ENCODE peak calls at places on chromosomes 2 and 18, in ten cellular contexts. K is body of pancreas, J is spleen, I is stomach, T is vagina, L is uterus, X is adrenal gland, W is heart left ventricle, O is IMR-90, B is esophagus squamous epithelium. Q is an unnamed sample.

GRCh38 chr18:79799619-79800352 is 2.0 kb downstream of the KCNG2 start:
- DNase-seq in K (no peak), J (peak; percentile 78), I (no peak), T (no peak), L (no peak), X (no peak), W (no peak), O (no peak), B (no peak), Q (no peak)

GRCh38 chr2:147628971-147629421 is 215.8 kb upstream of the ACVR2A start:
- DNase-seq in K (no peak), J (no peak), I (no peak), T (no peak), L (no peak), X (no peak), W (no peak), O (no peak), B (no peak), Q (no peak)

GRCh38 chr2:56583796-56584313 is 400.1 kb downstream of the CCDC85A start:
- DNase-seq in K (no peak), J (no peak), I (no peak), T (no peak), L (no peak), X (no peak), W (no peak), O (no peak), B (no peak), Q (no peak)

GRCh38 chr18:8478166-8478967 is 130.9 kb upstream of the RAB12 start:
- DNase-seq in K (peak; percentile 63), J (peak; percentile 88), I (peak; percentile 63), T (no peak), L (peak; percentile 22), X (peak; percentile 74), W (peak; percentile 30), O (peak; percentile 34), B (no peak), Q (peak; percentile 62)

GRCh38 chr2:104249666-104250065 is 604.2 kb upstream of the POU3F3 start:
- DNase-seq in K (no peak), J (no peak), I (no peak), T (no peak), L (no peak), X (no peak), W (no peak), O (no peak), B (no peak), Q (no peak)

GRCh38 chr2:45170191-45170975 is 161.1 kb upstream of the SIX2 start:
- DNase-seq in K (no peak), J (no peak), I (no peak), T (no peak), L (no peak), X (no peak), W (no peak), O (no peak), B (no peak), Q (no peak)

GRCh38 chr2:97707428-97708380 is 5.7 kb upstream of the ZAP70 start:
- DNase-seq in K (no peak), J (no peak), I (peak; percentile 31), T (no peak), L (no peak), X (peak; percentile 25), W (no peak), O (no peak), B (no peak), Q (peak; percentile 34)

GRCh38 chr2:187294043-187294442 is 154.0 kb downstream of the CALCRL start:
- DNase-seq in K (no peak), J (no peak), I (no peak), T (no peak), L (no peak), X (no peak), W (no peak), O (no peak), B (no peak), Q (no peak)

GRCh38 chr2:20356042-20356441 is 5.4 kb upstream of the PUM2 start:
- DNase-seq in K (no peak), J (no peak), I (no peak), T (no peak), L (no peak), X (no peak), W (no peak), O (peak; percentile 93), B (no peak), Q (peak; percentile 87)

GRCh38 chr2:226963528-226963927 is 127.7 kb downstream of the RHBDD1 start:
- DNase-seq in K (no peak), J (no peak), I (no peak), T (no peak), L (no peak), X (no peak), W (no peak), O (peak; percentile 73), B (no peak), Q (no peak)

DNA sequence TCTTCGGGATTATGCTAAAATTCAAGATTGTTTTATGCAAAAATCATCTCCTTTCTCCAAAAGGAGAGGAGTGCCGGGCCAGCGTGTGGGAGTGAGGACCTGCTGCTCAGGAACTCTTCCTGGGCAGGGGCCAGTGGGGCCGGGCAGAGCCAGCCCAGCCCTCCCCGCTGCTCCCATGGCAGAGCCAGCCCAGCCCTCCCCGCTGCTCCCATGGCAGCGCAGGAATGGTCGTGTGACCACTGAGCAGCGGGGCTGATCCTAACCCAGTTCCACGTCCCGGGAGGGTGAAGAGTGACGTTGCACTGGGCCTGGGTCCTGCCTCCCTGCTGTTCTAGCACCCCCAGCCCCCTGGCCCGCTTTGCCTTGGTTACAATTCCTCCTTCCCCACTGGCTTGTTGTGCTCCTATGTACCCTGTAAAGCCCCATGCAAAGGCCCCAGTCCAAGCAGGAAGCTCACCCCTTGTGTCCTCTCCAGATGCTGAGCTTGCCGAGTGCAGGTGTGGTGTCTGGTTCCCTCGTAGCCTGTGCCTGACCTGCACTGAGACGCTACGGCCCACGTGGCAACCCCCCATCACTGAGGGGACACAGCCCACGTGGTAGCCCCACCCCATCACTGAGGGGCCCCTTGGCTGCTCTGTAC is 11.4 kb upstream of the NEU4 start:
- DNase-seq in K (no peak), J (peak; percentile 62), I (no peak), T (peak; percentile 89), L (no peak), X (no peak), W (no peak), O (no peak), B (no peak), Q (no peak)
- H3K27ac ChIP-seq in K (no peak overlapping the region), J (no peak overlapping the region), I (no peak overlapping the region), T (no peak overlapping the region), L (no peak overlapping the region), X (no peak overlapping the region), W (no peak overlapping the region), O (no peak overlapping the region), B (no peak overlapping the region), Q (no peak overlapping the region)

GRCh38 chr2:11200651-11201050 is 45.4 kb downstream of the SLC66A3 start:
- DNase-seq in K (no peak), J (no peak), I (no peak), T (no peak), L (no peak), X (no peak), W (no peak), O (no peak), B (no peak), Q (no peak)
- H3K36me3 ChIP-seq in K (no peaks in the 10 kb centered on the region), J (peaks cover 4% of the 10 kb centered on the region), I (peaks cover 82% of the 10 kb centered on the region), T (no peaks in the 10 kb centered on the region), L (no peaks in the 10 kb centered on the region), X (peaks cover 52% of the 10 kb centered on the region), W (peaks cover 37% of the 10 kb centered on the region), O (peaks cover 29% of the 10 kb centered on the region), B (no peaks in the 10 kb centered on the region), Q (peaks cover 15% of the 10 kb centered on the region)

GRCh38 chr2:38666578-38666926 is 638 bp downstream of the GALM start:
- DNase-seq in K (no peak), J (no peak), I (peak; percentile 44), T (no peak), L (no peak), X (no peak), W (no peak), O (peak; percentile 32), B (no peak), Q (peak; percentile 21)

GRCh38 chr2:38668787-38669479 is 3.0 kb downstream of the GALM start:
- DNase-seq in K (no peak), J (no peak), I (no peak), T (no peak), L (no peak), X (no peak), W (no peak), O (no peak), B (no peak), Q (no peak)

GRCh38 chr2:38668092-38668491 is 2.2 kb downstream of the GALM start:
- DNase-seq in K (no peak), J (no peak), I (no peak), T (no peak), L (no peak), X (peak; percentile 39), W (no peak), O (no peak), B (no peak), Q (no peak)

GRCh38 chr2:38661306-38661705 is 4.6 kb upstream of the GALM start:
- DNase-seq in K (no peak), J (no peak), I (no peak), T (no peak), L (no peak), X (peak; percentile 21), W (no peak), O (peak; percentile 69), B (no peak), Q (no peak)

DNA sequence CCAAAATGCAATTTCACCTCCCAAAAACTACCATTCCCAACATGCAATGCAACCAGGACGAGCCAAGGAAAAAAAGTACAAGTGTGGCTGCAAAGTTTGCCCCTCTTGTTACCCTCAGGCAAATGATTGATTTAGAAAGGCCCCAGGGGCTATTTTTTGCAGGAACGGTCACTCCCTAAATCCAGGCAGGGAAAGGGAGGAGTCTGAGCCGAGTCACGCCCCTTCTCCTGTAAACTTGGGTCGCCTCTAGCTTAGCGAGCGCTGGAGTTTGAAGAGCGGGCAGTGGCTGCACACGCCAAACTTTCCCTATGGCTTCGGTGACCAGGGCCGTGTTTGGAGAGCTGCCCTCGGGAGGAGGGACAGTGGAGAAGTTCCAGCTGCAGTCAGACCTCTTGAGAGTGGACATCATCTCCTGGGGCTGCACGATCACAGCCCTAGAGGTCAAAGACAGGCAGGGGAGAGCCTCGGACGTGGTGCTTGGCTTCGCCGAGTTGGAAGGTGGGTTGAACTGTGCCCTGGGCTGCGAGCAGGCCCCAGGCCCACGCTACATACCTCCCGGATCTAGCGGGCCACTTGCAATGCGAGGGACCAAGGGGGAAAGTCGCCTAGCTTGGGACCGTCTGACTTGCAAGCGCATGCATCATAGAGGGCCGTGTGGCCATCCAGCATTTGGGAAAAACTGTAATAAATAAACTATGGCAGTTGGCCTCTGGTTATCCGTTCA is at the start of gene GALM:
- DNase-seq in K (peak; percentile 93), J (peak; percentile 88), I (peak; percentile 82), T (no peak), L (peak; percentile 91), X (peak; percentile 97), W (peak; percentile 89), O (peak; percentile 96), B (no peak), Q (peak; percentile 83)
- TF ChIP-seq POLR2A in K (peak; percentile 82), J (no peak), I (no peak), T (no peak), L (peak; percentile 60), X (peak; percentile 98), W (no peak), O (no peak), B (no peak), Q (peak; percentile 90)

DNA sequence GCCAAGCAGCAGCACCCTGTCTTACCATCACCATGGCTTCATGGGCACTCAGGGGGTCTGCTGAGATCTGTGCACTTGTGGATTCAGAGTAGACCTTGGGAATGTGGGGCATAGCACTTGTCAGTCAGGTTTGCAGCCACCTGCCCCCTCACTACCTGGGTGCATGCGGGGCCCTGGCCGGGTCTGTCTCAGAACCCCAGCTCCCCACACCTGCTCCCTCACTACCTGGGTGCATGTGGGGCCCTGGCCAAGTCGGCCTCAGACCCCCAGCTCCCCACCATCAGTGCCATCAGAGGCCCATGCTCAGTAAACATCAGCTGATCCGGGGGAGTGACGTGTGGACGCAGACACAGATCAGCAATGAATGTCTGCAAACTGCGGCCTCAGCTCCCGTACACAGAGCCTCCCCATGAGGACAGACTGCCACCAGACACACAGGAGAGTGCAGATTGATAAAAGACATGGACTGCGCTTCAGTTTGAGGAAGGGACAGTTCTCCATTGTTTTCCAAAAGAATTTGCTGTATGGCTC is 205.1 kb downstream of the GLI2 start:
- DNase-seq in K (no peak), J (no peak), I (no peak), T (no peak), L (no peak), X (no peak), W (no peak), O (no peak), B (no peak), Q (no peak)
- H3K27ac ChIP-seq in K (no peak overlapping the region), J (no peak overlapping the region), I (no peak overlapping the region), T (no peak overlapping the region), L (no peak overlapping the region), X (no peak overlapping the region), W (no peak overlapping the region), O (peak overlapping the region; percentile 31), B (peak overlapping the region; percentile 28), Q (no peak overlapping the region)